ENCODE peak calls at places on chromosome 11, in five cellular contexts. One of them, this sample, is unnamed.

GRCh38 chr11:31974737-31975136 is 116.1 kb upstream of the RCN1 start:
- DNase-seq in GM23338: no peak
- DNase-seq in endothelial cell of umbilical vein: no peak
- DNase-seq in left ventricle myocardium inferior: no peak
- DNase-seq in BE2C: no peak
- DNase-seq in this sample: peak; percentile 31

GRCh38 chr11:19352072-19352735 is 111.5 kb upstream of the E2F8 start:
- DNase-seq in BE2C: no peak
- DNase-seq in left ventricle myocardium inferior: no peak
- DNase-seq in GM23338: no peak
- DNase-seq in endothelial cell of umbilical vein: no peak
- DNase-seq in this sample: no peak

GRCh38 chr11:58618215-58618614 is 4.2 kb upstream of the CNTF start:
- DNase-seq in endothelial cell of umbilical vein: no peak
- DNase-seq in GM23338: peak; percentile 24
- DNase-seq in BE2C: no peak
- DNase-seq in left ventricle myocardium inferior: no peak
- DNase-seq in this sample: no peak

GRCh38 chr11:86592659-86593451 is 79.6 kb downstream of the ME3 start:
- DNase-seq in BE2C: peak; percentile 81
- DNase-seq in endothelial cell of umbilical vein: peak; percentile 99
- DNase-seq in GM23338: no peak
- DNase-seq in left ventricle myocardium inferior: no peak
- DNase-seq in this sample: peak; percentile 86

GRCh38 chr11:124643605-124644425 is 21.2 kb downstream of the TBRG1 start:
- DNase-seq in GM23338: no peak
- DNase-seq in left ventricle myocardium inferior: no peak
- DNase-seq in BE2C: no peak
- DNase-seq in endothelial cell of umbilical vein: peak; percentile 85
- DNase-seq in this sample: no peak

GRCh38 chr11:87114093-87114492 is 76.4 kb downstream of the TMEM135 start:
- DNase-seq in GM23338: no peak
- DNase-seq in left ventricle myocardium inferior: no peak
- DNase-seq in endothelial cell of umbilical vein: no peak
- DNase-seq in BE2C: no peak
- DNase-seq in this sample: no peak

GRCh38 chr11:65014146-65014960 is at the start of gene ARL2:
- DNase-seq in GM23338: no peak
- DNase-seq in endothelial cell of umbilical vein: no peak
- DNase-seq in left ventricle myocardium inferior: no peak
- DNase-seq in BE2C: no peak
- DNase-seq in this sample: no peak

GRCh38 chr11:8102965-8103364 is 22.0 kb downstream of the TUB start:
- DNase-seq in endothelial cell of umbilical vein: no peak
- DNase-seq in GM23338: no peak
- DNase-seq in BE2C: no peak
- DNase-seq in left ventricle myocardium inferior: no peak
- DNase-seq in this sample: no peak

GRCh38 chr11:72681226-72682153 is 7.3 kb upstream of the PDE2A start:
- DNase-seq in BE2C: no peak
- DNase-seq in endothelial cell of umbilical vein: no peak
- DNase-seq in left ventricle myocardium inferior: no peak
- DNase-seq in GM23338: no peak
- DNase-seq in this sample: no peak

GRCh38 chr11:110971110-110971509 is 258.9 kb upstream of the ARHGAP20 start:
- DNase-seq in left ventricle myocardium inferior: no peak
- DNase-seq in endothelial cell of umbilical vein: no peak
- DNase-seq in GM23338: no peak
- DNase-seq in BE2C: no peak
- DNase-seq in this sample: peak; percentile 88

GRCh38 chr11:64996710-64997380 is at the start of gene BATF2:
- DNase-seq in BE2C: peak; percentile 61
- DNase-seq in GM23338: peak; percentile 94
- DNase-seq in endothelial cell of umbilical vein: peak; percentile 73
- DNase-seq in left ventricle myocardium inferior: peak; percentile 70
- DNase-seq in this sample: peak; percentile 76

GRCh38 chr11:75352417-75353206 is 1.2 kb upstream of the ARRB1 start:
- DNase-seq in left ventricle myocardium inferior: no peak
- DNase-seq in GM23338: no peak
- DNase-seq in BE2C: no peak
- DNase-seq in endothelial cell of umbilical vein: no peak
- DNase-seq in this sample: no peak

GRCh38 chr11:22304337-22304961 is 33.7 kb upstream of the SLC17A6 start:
- DNase-seq in left ventricle myocardium inferior: no peak
- DNase-seq in endothelial cell of umbilical vein: peak; percentile 34
- DNase-seq in GM23338: peak; percentile 76
- DNase-seq in BE2C: no peak
- DNase-seq in this sample: peak; percentile 50

GRCh38 chr11:733072-733471 is 14.2 kb upstream of the TALDO1 start:
- DNase-seq in BE2C: no peak
- DNase-seq in left ventricle myocardium inferior: no peak
- DNase-seq in GM23338: peak; percentile 35
- DNase-seq in endothelial cell of umbilical vein: no peak
- DNase-seq in this sample: no peak

GRCh38 chr11:134731562-134731961 is 319.5 kb upstream of the B3GAT1 start:
- DNase-seq in GM23338: peak; percentile 80
- DNase-seq in BE2C: no peak
- DNase-seq in left ventricle myocardium inferior: no peak
- DNase-seq in endothelial cell of umbilical vein: no peak
- DNase-seq in this sample: peak; percentile 35

GRCh38 chr11:131770801-131771200 is 400.4 kb downstream of the NTM start:
- DNase-seq in left ventricle myocardium inferior: no peak
- DNase-seq in endothelial cell of umbilical vein: no peak
- DNase-seq in BE2C: no peak
- DNase-seq in GM23338: no peak
- DNase-seq in this sample: no peak

GRCh38 chr11:8100151-8100550 is 19.1 kb downstream of the TUB start:
- DNase-seq in GM23338: no peak
- DNase-seq in left ventricle myocardium inferior: no peak
- DNase-seq in BE2C: no peak
- DNase-seq in endothelial cell of umbilical vein: no peak
- DNase-seq in this sample: no peak

GRCh38 chr11:114270531-114271270 is 25.5 kb upstream of the NNMT start:
- DNase-seq in GM23338: no peak
- DNase-seq in endothelial cell of umbilical vein: no peak
- DNase-seq in left ventricle myocardium inferior: no peak
- DNase-seq in BE2C: no peak
- DNase-seq in this sample: no peak

GRCh38 chr11:75593337-75593915 is 31.4 kb downstream of the SERPINH1 start:
- DNase-seq in endothelial cell of umbilical vein: no peak
- DNase-seq in left ventricle myocardium inferior: no peak
- DNase-seq in GM23338: no peak
- DNase-seq in BE2C: no peak
- DNase-seq in this sample: peak; percentile 50

GRCh38 chr11:95372097-95372656 is 141.2 kb upstream of the SESN3 start:
- DNase-seq in GM23338: no peak
- DNase-seq in left ventricle myocardium inferior: no peak
- DNase-seq in BE2C: no peak
- DNase-seq in endothelial cell of umbilical vein: no peak
- DNase-seq in this sample: no peak

GRCh38 chr11:124798991-124799383 is 1.2 kb downstream of the MSANTD2 start:
- DNase-seq in BE2C: no peak
- DNase-seq in GM23338: peak; percentile 56
- DNase-seq in endothelial cell of umbilical vein: peak; percentile 58
- DNase-seq in left ventricle myocardium inferior: no peak
- DNase-seq in this sample: peak; percentile 77

GRCh38 chr11:540583-541432 is 3.5 kb downstream of the LRRC56 start:
- DNase-seq in GM23338: no peak
- DNase-seq in left ventricle myocardium inferior: peak; percentile 16
- DNase-seq in BE2C: no peak
- DNase-seq in endothelial cell of umbilical vein: no peak
- DNase-seq in this sample: no peak

GRCh38 chr11:28757725-28758515 is 649.7 kb downstream of the METTL15 start:
- DNase-seq in BE2C: no peak
- DNase-seq in endothelial cell of umbilical vein: peak; percentile 85
- DNase-seq in left ventricle myocardium inferior: no peak
- DNase-seq in GM23338: no peak
- DNase-seq in this sample: peak; percentile 88

GRCh38 chr11:726278-726915 is 20.4 kb downstream of the EPS8L2 start:
- DNase-seq in endothelial cell of umbilical vein: no peak
- DNase-seq in GM23338: peak; percentile 69
- DNase-seq in BE2C: peak; percentile 9
- DNase-seq in left ventricle myocardium inferior: no peak
- DNase-seq in this sample: peak; percentile 30

GRCh38 chr11:27392278-27392677 is 29.3 kb upstream of the CCDC34 start:
- DNase-seq in BE2C: no peak
- DNase-seq in GM23338: no peak
- DNase-seq in endothelial cell of umbilical vein: no peak
- DNase-seq in left ventricle myocardium inferior: no peak
- DNase-seq in this sample: no peak

GRCh38 chr11:27390959-27391326 is 27.9 kb upstream of the CCDC34 start:
- DNase-seq in BE2C: no peak
- DNase-seq in left ventricle myocardium inferior: no peak
- DNase-seq in GM23338: no peak
- DNase-seq in endothelial cell of umbilical vein: no peak
- DNase-seq in this sample: peak; percentile 72

GRCh38 chr11:27390318-27390958 is 27.4 kb upstream of the CCDC34 start:
- DNase-seq in GM23338: peak; percentile 49
- DNase-seq in left ventricle myocardium inferior: no peak
- DNase-seq in BE2C: no peak
- DNase-seq in endothelial cell of umbilical vein: no peak
- DNase-seq in this sample: no peak

GRCh38 chr11:27391336-27392015 is 28.5 kb upstream of the CCDC34 start:
- DNase-seq in BE2C: no peak
- DNase-seq in endothelial cell of umbilical vein: no peak
- DNase-seq in GM23338: no peak
- DNase-seq in left ventricle myocardium inferior: no peak
- DNase-seq in this sample: no peak

DNA sequence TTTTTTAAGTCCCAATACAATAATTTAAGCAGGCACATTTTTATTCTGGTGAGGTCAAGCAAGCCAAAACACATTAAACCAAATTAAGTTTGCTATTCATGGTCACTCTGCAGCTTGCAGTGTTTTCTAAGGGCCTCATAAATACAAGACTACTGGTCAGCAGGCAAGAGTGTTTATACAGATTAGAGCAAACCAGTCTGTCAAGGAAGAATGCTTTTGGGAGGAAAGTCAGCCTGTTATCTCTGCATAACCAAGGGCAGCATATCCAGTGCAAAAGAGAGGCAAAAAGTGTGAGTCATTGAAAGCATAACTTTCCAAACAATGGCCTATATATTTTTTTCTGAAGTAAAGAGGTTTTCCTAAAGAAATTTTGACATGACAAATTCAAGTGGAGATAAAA is 29.7 kb upstream of the CCDC34 start:
- DNase-seq in endothelial cell of umbilical vein: peak; percentile 81
- DNase-seq in BE2C: no peak
- DNase-seq in left ventricle myocardium inferior: no peak
- DNase-seq in GM23338: peak; percentile 29
- DNase-seq in this sample: peak; percentile 63
- H3K4me1 ChIP-seq in endothelial cell of umbilical vein: peaks cover 6% of the 10 kb centered on the region
- H3K4me1 ChIP-seq in BE2C: no peaks in the 10 kb centered on the region
- H3K4me1 ChIP-seq in left ventricle myocardium inferior: peaks cover 63% of the 10 kb centered on the region
- H3K4me1 ChIP-seq in GM23338: peaks cover 93% of the 10 kb centered on the region
- H3K4me1 ChIP-seq in this sample: peaks cover 98% of the 10 kb centered on the region

GRCh38 chr11:68325183-68325893 is 12.9 kb downstream of the LRP5 start:
- DNase-seq in endothelial cell of umbilical vein: no peak
- DNase-seq in BE2C: no peak
- DNase-seq in GM23338: peak; percentile 74
- DNase-seq in left ventricle myocardium inferior: no peak
- DNase-seq in this sample: no peak

GRCh38 chr11:68324241-68324640 is 11.8 kb downstream of the LRP5 start:
- DNase-seq in endothelial cell of umbilical vein: no peak
- DNase-seq in GM23338: no peak
- DNase-seq in BE2C: no peak
- DNase-seq in left ventricle myocardium inferior: no peak
- DNase-seq in this sample: no peak

GRCh38 chr11:68322031-68322388 is 9.6 kb downstream of the LRP5 start:
- DNase-seq in BE2C: no peak
- DNase-seq in left ventricle myocardium inferior: no peak
- DNase-seq in endothelial cell of umbilical vein: no peak
- DNase-seq in GM23338: no peak
- DNase-seq in this sample: no peak

GRCh38 chr11:68324695-68325094 is 12.3 kb downstream of the LRP5 start:
- DNase-seq in GM23338: no peak
- DNase-seq in endothelial cell of umbilical vein: no peak
- DNase-seq in left ventricle myocardium inferior: no peak
- DNase-seq in BE2C: no peak
- DNase-seq in this sample: no peak

DNA sequence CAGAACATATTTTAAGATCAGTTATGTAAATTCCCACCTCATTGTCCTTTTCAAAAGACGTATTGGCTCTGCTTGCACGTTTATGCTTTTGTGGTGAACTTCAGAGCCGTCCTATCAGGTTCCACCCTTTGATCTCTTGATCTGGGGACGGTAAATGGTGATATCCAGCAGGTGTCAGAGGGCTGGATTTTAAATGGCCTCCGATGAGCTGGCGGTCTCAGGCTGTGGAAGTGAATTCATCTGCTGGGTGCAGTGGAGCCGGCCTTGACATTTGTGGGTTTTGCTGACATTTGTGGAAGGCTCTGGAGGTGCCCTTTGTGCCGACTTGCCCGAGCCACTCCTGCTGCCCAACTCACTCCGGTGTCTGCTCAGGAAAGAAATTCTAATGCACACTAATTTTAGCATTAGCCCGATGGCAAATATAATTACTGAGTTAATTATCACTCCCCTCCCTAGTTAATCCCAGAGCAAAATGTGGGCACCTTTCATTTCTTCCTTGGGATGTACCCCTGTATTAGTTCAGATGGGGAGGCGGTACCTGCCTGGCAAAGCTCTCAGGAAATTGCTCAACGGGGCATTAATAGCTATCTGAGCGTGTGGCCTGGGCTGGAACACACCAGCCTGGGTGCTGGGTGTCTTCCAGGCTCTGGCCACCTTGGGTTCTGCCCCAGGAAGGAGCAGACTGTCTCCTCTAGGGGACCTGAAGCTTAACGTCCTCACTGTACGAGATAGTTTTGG is 9.1 kb downstream of the LRP5 start:
- DNase-seq in endothelial cell of umbilical vein: no peak
- DNase-seq in left ventricle myocardium inferior: no peak
- DNase-seq in BE2C: no peak
- DNase-seq in GM23338: no peak
- DNase-seq in this sample: no peak
- H3K4me1 ChIP-seq in endothelial cell of umbilical vein: peaks cover 3% of the 10 kb centered on the region
- H3K4me1 ChIP-seq in left ventricle myocardium inferior: peaks cover 77% of the 10 kb centered on the region
- H3K4me1 ChIP-seq in BE2C: no peaks in the 10 kb centered on the region
- H3K4me1 ChIP-seq in GM23338: peaks cover 18% of the 10 kb centered on the region
- H3K4me1 ChIP-seq in this sample: peaks cover 9% of the 10 kb centered on the region

DNA sequence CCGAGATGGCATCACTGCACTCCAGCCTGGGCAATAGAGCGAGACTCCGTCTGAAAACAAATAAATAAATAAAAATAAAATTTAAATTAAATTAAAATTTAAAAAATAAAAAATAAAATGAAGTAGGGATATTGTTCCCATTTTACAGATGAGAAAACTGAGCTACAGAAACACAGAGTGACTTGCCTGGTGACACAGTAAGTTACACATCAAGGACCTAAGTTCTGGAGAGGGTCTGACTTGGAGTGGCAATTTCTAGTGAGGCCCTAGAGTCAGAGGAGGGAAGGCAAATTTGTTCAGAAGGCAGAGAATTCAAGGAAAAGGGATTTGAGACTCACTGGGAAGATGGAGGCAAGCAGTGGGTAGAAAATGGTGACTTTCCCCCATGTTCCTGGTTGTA is 2.0 kb downstream of the SCGB1A1 start:
- DNase-seq in endothelial cell of umbilical vein: no peak
- DNase-seq in BE2C: no peak
- DNase-seq in left ventricle myocardium inferior: no peak
- DNase-seq in GM23338: no peak
- DNase-seq in this sample: no peak
- H3K4me1 ChIP-seq in endothelial cell of umbilical vein: no peaks in the 10 kb centered on the region
- H3K4me1 ChIP-seq in BE2C: no peaks in the 10 kb centered on the region
- H3K4me1 ChIP-seq in left ventricle myocardium inferior: no peaks in the 10 kb centered on the region
- H3K4me1 ChIP-seq in GM23338: no peaks in the 10 kb centered on the region
- H3K4me1 ChIP-seq in this sample: no peaks in the 10 kb centered on the region

GRCh38 chr11:120130176-120130980 is 7.5 kb downstream of the TRIM29 start:
- DNase-seq in left ventricle myocardium inferior: peak; percentile 2
- DNase-seq in GM23338: no peak
- DNase-seq in BE2C: peak; percentile 2
- DNase-seq in endothelial cell of umbilical vein: no peak
- DNase-seq in this sample: no peak
- H3K4me1 ChIP-seq in left ventricle myocardium inferior: no peaks in the 10 kb centered on the region
- H3K4me1 ChIP-seq in GM23338: no peaks in the 10 kb centered on the region
- H3K4me1 ChIP-seq in BE2C: peaks cover 13% of the 10 kb centered on the region
- H3K4me1 ChIP-seq in endothelial cell of umbilical vein: no peaks in the 10 kb centered on the region
- H3K4me1 ChIP-seq in this sample: peaks cover 3% of the 10 kb centered on the region